ENCODE peak calls at places on chromosomes 11 and 22, in four cellular contexts. One of them, this sample, is unnamed.

GRCh38 chr11:102850973-102851745 is 7.8 kb upstream of the MMP3 start:
- DNase-seq in endothelial cell of umbilical vein: no peak
- DNase-seq in GM12878: no peak
- DNase-seq in K562: no peak
- DNase-seq in this sample: peak

GRCh38 chr11:111167666-111168065 is 77.9 kb upstream of the POU2AF2 start:
- DNase-seq in K562: no peak
- DNase-seq in endothelial cell of umbilical vein: no peak
- DNase-seq in GM12878: no peak
- DNase-seq in this sample: no peak

GRCh38 chr11:125777309-125777708 is 1.3 kb downstream of the PATE2 start:
- DNase-seq in K562: no peak
- DNase-seq in GM12878: no peak
- DNase-seq in endothelial cell of umbilical vein: peak
- DNase-seq in this sample: peak

GRCh38 chr22:42773161-42773560 is 52.5 kb upstream of the A4GALT start:
- DNase-seq in GM12878: no peak
- DNase-seq in K562: no peak
- DNase-seq in endothelial cell of umbilical vein: no peak
- DNase-seq in this sample: no peak

GRCh38 chr22:44256085-44256484 is 56.7 kb downstream of the SHISAL1 start:
- DNase-seq in endothelial cell of umbilical vein: no peak
- DNase-seq in K562: no peak
- DNase-seq in GM12878: no peak
- DNase-seq in this sample: no peak

GRCh38 chr11:12864316-12865156 is 144.6 kb upstream of the RASSF10 start:
- DNase-seq in K562: no peak
- DNase-seq in GM12878: no peak
- DNase-seq in endothelial cell of umbilical vein: peak
- DNase-seq in this sample: peak

GRCh38 chr11:69442807-69443137 is 38.7 kb upstream of the LINC01488 start:
- DNase-seq in endothelial cell of umbilical vein: no peak
- DNase-seq in K562: peak
- DNase-seq in GM12878: no peak
- DNase-seq in this sample: peak

GRCh38 chr11:131745405-131745804 is 375.0 kb downstream of the NTM start:
- DNase-seq in endothelial cell of umbilical vein: peak
- DNase-seq in GM12878: no peak
- DNase-seq in K562: no peak
- DNase-seq in this sample: peak

GRCh38 chr11:43282607-43283440 is 29.0 kb upstream of the API5 start:
- DNase-seq in endothelial cell of umbilical vein: peak
- DNase-seq in GM12878: no peak
- DNase-seq in K562: peak
- DNase-seq in this sample: peak

GRCh38 chr11:132055296-132055695 is 684.9 kb downstream of the NTM start:
- DNase-seq in K562: no peak
- DNase-seq in endothelial cell of umbilical vein: no peak
- DNase-seq in GM12878: no peak
- DNase-seq in this sample: no peak

GRCh38 chr11:114152785-114153184 is 93.3 kb downstream of the ZBTB16 start:
- DNase-seq in endothelial cell of umbilical vein: no peak
- DNase-seq in K562: no peak
- DNase-seq in GM12878: no peak
- DNase-seq in this sample: no peak

GRCh38 chr11:45238724-45239123 is 47.4 kb downstream of the SYT13 start:
- DNase-seq in GM12878: no peak
- DNase-seq in K562: no peak
- DNase-seq in endothelial cell of umbilical vein: no peak
- DNase-seq in this sample: peak

GRCh38 chr22:45903355-45904149 is 73.4 kb downstream of the WNT7B start:
- DNase-seq in endothelial cell of umbilical vein: peak
- DNase-seq in GM12878: no peak
- DNase-seq in K562: no peak
- DNase-seq in this sample: peak

GRCh38 chr11:7555067-7555699 is 41.4 kb downstream of the PPFIBP2 start:
- DNase-seq in endothelial cell of umbilical vein: no peak
- DNase-seq in K562: no peak
- DNase-seq in GM12878: no peak
- DNase-seq in this sample: no peak

GRCh38 chr22:30262917-30263741 is 3.5 kb downstream of the OSM start:
- DNase-seq in K562: peak
- DNase-seq in GM12878: no peak
- DNase-seq in endothelial cell of umbilical vein: peak
- DNase-seq in this sample: peak

GRCh38 chr11:18277560-18278271 is 11.7 kb downstream of the SAA1 start:
- DNase-seq in K562: no peak
- DNase-seq in GM12878: no peak
- DNase-seq in endothelial cell of umbilical vein: no peak
- DNase-seq in this sample: peak

GRCh38 chr11:32312865-32313403 is 122.4 kb downstream of the WT1 start:
- DNase-seq in endothelial cell of umbilical vein: peak
- DNase-seq in K562: peak
- DNase-seq in GM12878: no peak
- DNase-seq in this sample: peak

GRCh38 chr11:128732471-128733277 is 38.8 kb downstream of the FLI1 start:
- DNase-seq in K562: no peak
- DNase-seq in endothelial cell of umbilical vein: no peak
- DNase-seq in GM12878: peak
- DNase-seq in this sample: no peak

GRCh38 chr11:47980907-47981621 is 705 bp downstream of the PTPRJ start:
- DNase-seq in K562: peak
- DNase-seq in endothelial cell of umbilical vein: peak
- DNase-seq in GM12878: no peak
- DNase-seq in this sample: peak

GRCh38 chr11:86508604-86509471 is 134.2 kb downstream of the CCDC81 start:
- DNase-seq in GM12878: no peak
- DNase-seq in endothelial cell of umbilical vein: no peak
- DNase-seq in K562: no peak
- DNase-seq in this sample: peak

GRCh38 chr22:20972014-20972797 is 5.2 kb downstream of the AIFM3 start:
- DNase-seq in endothelial cell of umbilical vein: no peak
- DNase-seq in GM12878: no peak
- DNase-seq in K562: peak
- DNase-seq in this sample: no peak

GRCh38 chr11:94152678-94153065 is 24.0 kb downstream of the PANX1 start:
- DNase-seq in K562: no peak
- DNase-seq in endothelial cell of umbilical vein: no peak
- DNase-seq in GM12878: no peak
- DNase-seq in this sample: no peak

GRCh38 chr11:16759857-16760256 is 21.4 kb downstream of the C11orf58 start:
- DNase-seq in K562: no peak
- DNase-seq in GM12878: no peak
- DNase-seq in endothelial cell of umbilical vein: peak
- DNase-seq in this sample: peak

GRCh38 chr22:25141994-25142620 is 57.6 kb upstream of the CRYBB3 start:
- DNase-seq in GM12878: no peak
- DNase-seq in endothelial cell of umbilical vein: no peak
- DNase-seq in K562: no peak
- DNase-seq in this sample: no peak

GRCh38 chr11:66327171-66328035 is 8.8 kb downstream of the RIN1 start:
- DNase-seq in K562: peak
- DNase-seq in endothelial cell of umbilical vein: no peak
- DNase-seq in GM12878: no peak
- DNase-seq in this sample: peak

GRCh38 chr11:134741453-134742227 is 329.6 kb upstream of the B3GAT1 start:
- DNase-seq in GM12878: no peak
- DNase-seq in endothelial cell of umbilical vein: peak
- DNase-seq in K562: no peak
- DNase-seq in this sample: peak

GRCh38 chr11:94869186-94869585 is 101.0 kb downstream of the AMOTL1 start:
- DNase-seq in K562: no peak
- DNase-seq in GM12878: no peak
- DNase-seq in endothelial cell of umbilical vein: no peak
- DNase-seq in this sample: no peak

GRCh38 chr22:42844756-42845155 is 12.3 kb downstream of the ARFGAP3 start:
- DNase-seq in endothelial cell of umbilical vein: peak
- DNase-seq in GM12878: no peak
- DNase-seq in K562: no peak
- DNase-seq in this sample: peak

GRCh38 chr11:9037963-9038362 is 34.2 kb upstream of the NRIP3 start:
- DNase-seq in GM12878: no peak
- DNase-seq in K562: no peak
- DNase-seq in endothelial cell of umbilical vein: no peak
- DNase-seq in this sample: peak

GRCh38 chr11:33195391-33196190 is 34.3 kb upstream of the CSTF3 start:
- DNase-seq in GM12878: no peak
- DNase-seq in K562: no peak
- DNase-seq in endothelial cell of umbilical vein: no peak
- DNase-seq in this sample: peak

GRCh38 chr11:36488096-36488495 is 22.0 kb downstream of the TRAF6 start:
- DNase-seq in endothelial cell of umbilical vein: no peak
- DNase-seq in K562: no peak
- DNase-seq in GM12878: no peak
- DNase-seq in this sample: no peak

DNA sequence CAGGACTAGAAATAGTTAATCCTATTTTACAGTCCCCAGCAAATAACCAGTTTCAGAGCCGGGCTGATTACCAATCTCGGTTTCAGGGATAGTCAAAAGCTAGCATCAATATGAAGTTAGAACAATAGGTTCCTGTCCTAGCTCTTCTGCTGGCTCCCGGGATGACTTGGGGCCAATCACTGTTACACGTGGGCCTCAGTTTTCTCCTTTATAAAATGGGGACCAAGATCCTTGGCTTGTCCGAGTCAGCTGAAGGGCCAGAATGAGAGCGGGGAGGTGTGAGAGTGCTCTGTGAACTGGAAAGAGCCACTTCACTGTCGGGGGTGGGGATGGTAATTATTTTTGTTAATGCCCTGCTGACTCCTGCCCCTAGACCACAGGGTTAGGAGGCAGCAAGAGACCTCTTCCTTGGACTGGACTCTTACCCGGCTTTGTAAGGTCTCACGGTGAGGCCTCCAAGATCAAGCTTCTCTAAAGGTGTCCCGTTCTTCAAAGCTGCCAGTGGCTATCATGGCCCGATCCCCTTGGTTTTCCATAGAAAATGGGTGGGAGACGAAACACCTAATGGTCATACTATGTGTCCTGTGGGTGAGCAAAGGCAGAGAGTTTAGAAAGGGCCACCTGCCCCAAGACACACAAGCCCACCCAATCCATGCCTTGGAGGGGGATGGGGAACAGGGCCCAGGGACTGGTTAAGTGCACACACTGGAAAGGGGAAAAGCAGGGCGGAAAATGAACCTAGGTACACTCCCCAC is 1.4 kb downstream of the UCP2 start:
- DNase-seq in GM12878: no peak
- DNase-seq in endothelial cell of umbilical vein: no peak
- DNase-seq in K562: no peak
- DNase-seq in this sample: no peak
- H3K4me3 ChIP-seq in GM12878: peak
- H3K4me3 ChIP-seq in endothelial cell of umbilical vein: no peak
- H3K4me3 ChIP-seq in K562: peak
- H3K4me3 ChIP-seq in this sample: no peak

DNA sequence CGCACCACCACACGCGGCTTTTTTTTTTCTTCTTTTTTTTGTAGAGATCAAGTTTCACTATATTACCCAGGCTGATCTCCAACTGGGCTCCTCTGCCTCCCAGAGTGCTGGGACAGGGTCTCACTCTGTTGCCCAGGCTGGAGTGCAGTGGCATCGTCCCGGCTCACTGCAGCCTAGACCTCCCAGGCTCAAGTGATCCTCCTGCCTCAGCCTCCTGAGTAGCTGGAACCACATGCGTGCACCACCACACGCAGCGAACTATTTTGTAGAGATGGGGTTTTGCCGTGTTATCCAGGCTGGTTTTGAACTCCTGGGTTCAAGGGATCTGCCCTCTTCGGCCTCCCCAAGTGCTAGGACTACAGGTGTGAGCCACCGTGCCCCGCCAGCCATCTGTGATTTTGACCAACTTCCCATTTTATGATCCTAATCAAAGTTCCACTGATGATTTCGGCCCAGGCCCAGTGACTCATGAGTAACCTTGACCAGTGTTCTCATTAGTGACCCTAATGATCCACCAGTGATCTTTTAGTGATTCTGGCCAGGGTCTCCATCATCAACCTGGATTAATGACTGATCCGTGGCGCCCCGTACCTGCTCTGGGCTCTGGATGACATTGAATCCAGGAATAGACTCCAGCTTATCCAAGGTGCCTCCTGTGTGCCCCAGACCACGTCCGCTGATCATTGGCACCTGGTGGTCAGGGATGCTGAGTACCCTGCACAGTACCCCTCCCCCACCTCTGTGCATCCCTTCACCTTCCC is 1.7 kb downstream of the TYMP start:
- DNase-seq in GM12878: no peak
- DNase-seq in endothelial cell of umbilical vein: no peak
- DNase-seq in K562: no peak
- DNase-seq in this sample: no peak
- TF ChIP-seq POLR2A in GM12878: no peak
- TF ChIP-seq POLR2A in endothelial cell of umbilical vein: no peak
- TF ChIP-seq POLR2A in K562: no peak
- TF ChIP-seq POLR2A in this sample: no peak

GRCh38 chr22:48826546-48826945 is 1001.1 kb downstream of the BRD1 start:
- DNase-seq in GM12878: no peak
- DNase-seq in K562: no peak
- DNase-seq in endothelial cell of umbilical vein: no peak
- DNase-seq in this sample: no peak

GRCh38 chr22:48827228-48827810 is 1000.4 kb downstream of the BRD1 start:
- DNase-seq in endothelial cell of umbilical vein: no peak
- DNase-seq in GM12878: no peak
- DNase-seq in K562: no peak
- DNase-seq in this sample: no peak

GRCh38 chr22:48823941-48824340 is 1003.7 kb downstream of the BRD1 start:
- DNase-seq in endothelial cell of umbilical vein: no peak
- DNase-seq in K562: no peak
- DNase-seq in GM12878: no peak
- DNase-seq in this sample: no peak

GRCh38 chr22:48825802-48826520 is 1001.7 kb downstream of the BRD1 start:
- DNase-seq in GM12878: no peak
- DNase-seq in K562: no peak
- DNase-seq in endothelial cell of umbilical vein: no peak
- DNase-seq in this sample: no peak

GRCh38 chr22:48824673-48825651 is 1002.7 kb downstream of the BRD1 start:
- DNase-seq in GM12878: no peak
- DNase-seq in K562: no peak
- DNase-seq in endothelial cell of umbilical vein: no peak
- DNase-seq in this sample: no peak
- TF ChIP-seq FOS in GM12878: no peak
- TF ChIP-seq FOS in K562: no peak
- TF ChIP-seq FOS in endothelial cell of umbilical vein: no peak
- TF ChIP-seq FOS in this sample: no peak

GRCh38 chr11:27452147-27452546 is 20.4 kb downstream of the LGR4 start:
- DNase-seq in K562: no peak
- DNase-seq in GM12878: no peak
- DNase-seq in endothelial cell of umbilical vein: no peak
- DNase-seq in this sample: no peak
- H3K4me3 ChIP-seq in K562: no peak
- H3K4me3 ChIP-seq in GM12878: no peak
- H3K4me3 ChIP-seq in endothelial cell of umbilical vein: no peak
- H3K4me3 ChIP-seq in this sample: no peak